ENCODE peak calls at places on chromosomes 3 and 15, in six cellular contexts. C is astrocyte, O is IMR-90, D is A549, Q is PC-9, F is K562. K is an unnamed sample.

GRCh38 chr15:31419820-31420219 is 93.2 kb downstream of the KLF13 start:
- DNase-seq in C (no peak), O (no peak), D (no peak), Q (no peak), F (no peak), K (no peak)

GRCh38 chr3:46931631-46932441 is 44.7 kb downstream of the CCDC12 start:
- DNase-seq in C (no peak), O (peak), D (no peak), Q (peak), F (no peak), K (peak)

GRCh38 chr3:195813916-195814486 is 2.3 kb upstream of the MUC4 start:
- DNase-seq in C (no peak), O (no peak), D (no peak), Q (no peak), F (no peak), K (no peak)

GRCh38 chr3:88113311-88114162 is 36.2 kb upstream of the C3orf38 start:
- DNase-seq in C (peak), O (peak), D (peak), Q (peak), F (peak), K (peak)

GRCh38 chr15:71325461-71325860 is 210.2 kb downstream of the THSD4 start:
- DNase-seq in C (peak), O (peak), D (no peak), Q (no peak), F (no peak), K (peak)

GRCh38 chr3:32366638-32367368 is 24.9 kb upstream of the CMTM7 start:
- DNase-seq in C (peak), O (peak), D (no peak), Q (peak), F (no peak), K (peak)

GRCh38 chr3:48026951-48027908 is 11.0 kb upstream of the MAP4 start:
- DNase-seq in C (no peak), O (no peak), D (no peak), Q (no peak), F (no peak), K (no peak)

GRCh38 chr3:37993067-37993809 is 2.7 kb downstream of the VILL start:
- DNase-seq in C (no peak), O (no peak), D (no peak), Q (no peak), F (no peak), K (no peak)

GRCh38 chr15:28881170-28881569 is 4.6 kb upstream of the APBA2 start:
- DNase-seq in C (no peak), O (peak), D (no peak), Q (no peak), F (no peak), K (peak)

GRCh38 chr3:132417695-132418520 is 606 bp downstream of the DNAJC13 start:
- DNase-seq in C (peak), O (peak), D (peak), Q (peak), F (peak), K (peak)

GRCh38 chr3:195209836-195210551 is 61.0 kb downstream of the XXYLT1 start:
- DNase-seq in C (no peak), O (peak), D (no peak), Q (no peak), F (no peak), K (no peak)

GRCh38 chr3:179819379-179819778 is 166.5 kb downstream of the USP13 start:
- DNase-seq in C (no peak), O (no peak), D (no peak), Q (no peak), F (no peak), K (no peak)

GRCh38 chr15:89784686-89784960 is 8.5 kb downstream of the MESP2 start:
- DNase-seq in C (no peak), O (no peak), D (no peak), Q (no peak), F (no peak), K (no peak)

GRCh38 chr3:10852031-10852795 is 36.2 kb downstream of the SLC6A11 start:
- DNase-seq in C (no peak), O (no peak), D (no peak), Q (no peak), F (no peak), K (no peak)

GRCh38 chr3:131091768-131092167 is 65.1 kb downstream of the NEK11 start:
- DNase-seq in C (peak), O (peak), D (no peak), Q (no peak), F (no peak), K (peak)

GRCh38 chr15:91853968-91854943 is 748 bp downstream of the SLCO3A1 start:
- DNase-seq in C (no peak), O (no peak), D (peak), Q (peak), F (no peak), K (no peak)

GRCh38 chr15:80121546-80121945 is 31.3 kb upstream of the FAH start:
- DNase-seq in C (no peak), O (no peak), D (no peak), Q (no peak), F (no peak), K (peak)

GRCh38 chr15:34514251-34514760 is 69.1 kb downstream of the GOLGA8B start:
- DNase-seq in C (no peak), O (no peak), D (peak), Q (peak), F (peak), K (peak)

GRCh38 chr3:183369117-183369516 is 59.3 kb downstream of the MCF2L2 start:
- DNase-seq in C (no peak), O (no peak), D (no peak), Q (no peak), F (peak), K (no peak)

GRCh38 chr3:134477938-134478337 is 7.8 kb downstream of the ANAPC13 start:
- DNase-seq in C (peak), O (no peak), D (no peak), Q (no peak), F (no peak), K (no peak)

GRCh38 chr15:38459480-38459879 is 5.6 kb downstream of the FAM98B start:
- DNase-seq in C (no peak), O (no peak), D (no peak), Q (no peak), F (no peak), K (no peak)

GRCh38 chr15:98442379-98442833 is 205.9 kb upstream of the IGF1R start:
- DNase-seq in C (peak), O (peak), D (peak), Q (peak), F (peak), K (peak)

GRCh38 chr15:92646216-92646615 is 9.4 kb downstream of the FAM174B start:
- DNase-seq in C (no peak), O (no peak), D (no peak), Q (no peak), F (no peak), K (no peak)

GRCh38 chr3:149989307-149989706 is 18.6 kb upstream of the PFN2 start:
- DNase-seq in C (no peak), O (no peak), D (no peak), Q (no peak), F (no peak), K (no peak)

GRCh38 chr15:63969652-63970421 is 76.4 kb downstream of the DAPK2 start:
- DNase-seq in C (no peak), O (no peak), D (no peak), Q (no peak), F (no peak), K (no peak)

GRCh38 chr15:93327364-93327763 is 238.4 kb upstream of the RGMA start:
- DNase-seq in C (no peak), O (no peak), D (no peak), Q (no peak), F (no peak), K (no peak)

GRCh38 chr3:172561894-172562664 is 38.8 kb upstream of the TNFSF10 start:
- DNase-seq in C (no peak), O (no peak), D (no peak), Q (peak), F (no peak), K (peak)

GRCh38 chr15:68749365-68750141 is 71.1 kb downstream of the ANP32A start:
- DNase-seq in C (no peak), O (no peak), D (no peak), Q (no peak), F (no peak), K (no peak)

GRCh38 chr3:12961726-12962036 is 111.5 kb downstream of the IQSEC1 start:
- DNase-seq in C (no peak), O (no peak), D (no peak), Q (no peak), F (no peak), K (no peak)

GRCh38 chr3:12961007-12961725 is 112.1 kb downstream of the IQSEC1 start:
- DNase-seq in C (no peak), O (no peak), D (no peak), Q (no peak), F (peak), K (no peak)

GRCh38 chr3:12963184-12963868 is 109.9 kb downstream of the IQSEC1 start:
- DNase-seq in C (no peak), O (no peak), D (no peak), Q (no peak), F (no peak), K (no peak)

GRCh38 chr3:12960497-12960896 is 112.7 kb downstream of the IQSEC1 start:
- DNase-seq in C (no peak), O (no peak), D (no peak), Q (no peak), F (no peak), K (no peak)

DNA sequence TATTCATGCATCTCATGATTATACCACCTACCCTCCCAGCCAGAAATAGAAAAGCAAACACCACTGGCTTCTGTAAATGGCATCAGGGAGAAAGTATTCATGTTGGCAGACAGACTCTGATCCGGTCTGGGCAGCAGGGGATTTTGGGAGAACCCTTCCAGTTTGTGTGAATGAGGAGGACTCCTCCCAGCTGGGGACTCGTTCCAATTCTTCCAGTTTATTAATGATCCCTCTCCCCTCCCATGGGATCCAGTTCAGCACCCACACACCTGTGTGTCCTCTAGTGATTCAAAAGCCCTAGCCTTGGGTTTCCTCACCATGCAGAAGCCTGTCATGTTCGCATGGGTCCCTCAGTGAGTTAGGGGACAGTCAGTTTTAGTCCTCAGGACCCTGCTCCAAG is 110.9 kb downstream of the IQSEC1 start:
- DNase-seq in C (no peak), O (no peak), D (no peak), Q (no peak), F (no peak), K (no peak)
- H3K4me2 ChIP-seq in C (no peak), O (no peak), D (no peak), Q (no peak), F (no peak), K (no peak)

GRCh38 chr3:106058485-106058884 is 189.7 kb upstream of the CBLB start:
- DNase-seq in C (no peak), O (no peak), D (no peak), Q (no peak), F (no peak), K (no peak)

GRCh38 chr3:106059953-106060517 is 191.2 kb upstream of the CBLB start:
- DNase-seq in C (no peak), O (no peak), D (no peak), Q (no peak), F (peak), K (no peak)

GRCh38 chr3:106056919-106057318 is 188.1 kb upstream of the CBLB start:
- DNase-seq in C (no peak), O (no peak), D (no peak), Q (no peak), F (no peak), K (no peak)
- H3K4me2 ChIP-seq in C (no peak), O (no peak), D (no peak), Q (no peak), F (no peak), K (no peak)

GRCh38 chr3:139355937-139356336 is 12.1 kb downstream of the MRPS22 start:
- DNase-seq in C (no peak), O (no peak), D (no peak), Q (no peak), F (no peak), K (no peak)
- H3K4me2 ChIP-seq in C (no peak), O (no peak), D (no peak), Q (no peak), F (no peak), K (no peak)

DNA sequence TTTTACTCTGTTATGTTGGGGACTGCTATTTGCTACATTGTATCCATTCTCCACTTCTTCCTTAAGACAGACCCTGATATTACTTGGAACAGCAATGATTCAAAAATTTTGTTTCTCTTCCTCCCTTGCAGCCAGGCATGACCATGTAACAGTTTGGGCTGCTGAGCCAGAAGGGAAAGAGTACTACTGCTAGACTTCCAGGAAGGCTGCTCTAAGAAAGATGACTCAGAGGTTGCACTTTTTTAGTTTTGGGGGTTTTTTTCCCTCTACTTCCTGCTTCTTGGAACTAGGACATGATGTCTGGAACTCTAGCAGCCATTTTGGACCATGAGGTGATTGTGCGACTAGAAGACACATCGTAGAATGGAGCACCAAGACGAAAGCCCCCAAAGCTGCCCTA is 10.3 kb downstream of the PRR20G start:
- DNase-seq in C (no peak), O (no peak), D (no peak), Q (no peak), F (no peak), K (peak)
- H3K4me2 ChIP-seq in C (no peak), O (no peak), D (no peak), Q (no peak), F (no peak), K (no peak)

GRCh38 chr15:19973718-19974117 is 567.9 kb downstream of the GOLGA6L6 start:
- DNase-seq in C (no peak), O (no peak), D (no peak), Q (peak), F (peak), K (no peak)
- H3K4me2 ChIP-seq in C (no peak), O (no peak), D (no peak), Q (no peak), F (no peak), K (no peak)

GRCh38 chr3:44902628-44903027 is 28.2 kb downstream of the TGM4 start:
- DNase-seq in C (no peak), O (no peak), D (no peak), Q (no peak), F (no peak), K (no peak)

GRCh38 chr3:44896449-44896848 is 22.0 kb downstream of the TGM4 start:
- DNase-seq in C (no peak), O (no peak), D (no peak), Q (no peak), F (no peak), K (no peak)

GRCh38 chr3:44903751-44904150 is 29.3 kb downstream of the TGM4 start:
- DNase-seq in C (no peak), O (no peak), D (no peak), Q (no peak), F (no peak), K (no peak)

GRCh38 chr3:44903314-44903713 is 28.9 kb downstream of the TGM4 start:
- DNase-seq in C (no peak), O (no peak), D (no peak), Q (no peak), F (no peak), K (no peak)

DNA sequence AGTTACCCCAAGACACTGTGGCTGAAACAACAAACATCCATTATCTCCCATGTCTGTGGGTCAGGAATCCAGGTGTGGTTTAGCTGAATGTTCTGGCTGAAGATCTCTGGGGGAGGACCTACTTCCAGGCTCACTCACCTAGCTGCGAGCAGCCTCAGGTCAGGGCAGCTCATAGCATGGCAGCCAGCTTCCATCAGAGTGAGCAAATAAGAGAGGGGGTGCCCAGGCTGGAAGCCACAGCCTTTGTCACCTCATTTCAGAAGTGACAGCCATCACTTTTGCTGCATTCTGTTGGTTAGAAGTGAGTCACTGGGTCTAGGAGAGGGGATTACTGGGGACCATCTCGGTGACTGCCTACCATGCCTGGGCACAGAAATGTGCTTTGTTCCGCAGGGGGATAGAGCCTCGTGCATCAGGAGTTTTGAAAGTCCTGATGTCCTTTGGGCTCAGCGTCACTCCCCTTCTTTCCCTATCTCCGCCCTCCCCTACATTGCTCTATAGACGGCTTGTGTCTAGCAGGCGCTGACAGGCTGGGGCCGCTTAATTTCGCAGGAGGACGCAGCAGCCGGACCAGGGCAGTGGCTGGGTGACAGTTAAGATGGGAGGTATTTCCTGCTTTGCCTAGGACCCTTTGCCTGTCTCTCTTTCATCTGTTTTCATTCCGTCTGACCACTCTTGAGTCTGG is 25.4 kb downstream of the TGM4 start:
- DNase-seq in C (no peak), O (no peak), D (no peak), Q (no peak), F (no peak), K (no peak)
- H3K4me2 ChIP-seq in C (no peak), O (no peak), D (no peak), Q (no peak), F (no peak), K (no peak)

K was measured in PC-3.